ENCODE peak calls at places on chromosomes 12 and 14, in seven cellular contexts. W is HCT116, B is IMR-90, D is endothelial cell of umbilical vein, V is neuronal stem cell, R is MM.1S, S is HepG2. P is an unnamed sample.

GRCh38 chr14:75299064-75299463 is 20.4 kb downstream of the FOS start:
- DNase-seq in W (no peak), B (no peak), D (no peak), V (no peak), R (no peak), S (no peak), P (no peak)

GRCh38 chr12:131381716-131382430 is 329.0 kb upstream of the SFSWAP start:
- DNase-seq in W (no peak), B (no peak), D (no peak), V (no peak), R (no peak), S (no peak), P (no peak)

GRCh38 chr14:20400965-20401593 is 12.2 kb downstream of the TEP1 start:
- DNase-seq in W (peak; percentile 74), B (peak; percentile 24), D (peak; percentile 56), V (no peak), R (peak; percentile 19), S (peak; percentile 54), P (peak; percentile 98)

GRCh38 chr14:35374273-35374681 is 30.3 kb downstream of the NFKBIA start:
- DNase-seq in W (peak; percentile 35), B (peak; percentile 98), D (peak; percentile 36), V (no peak), R (no peak), S (peak; percentile 89), P (peak; percentile 84)

GRCh38 chr12:92471551-92471950 is 231.2 kb upstream of the PLEKHG7 start:
- DNase-seq in W (no peak), B (no peak), D (no peak), V (no peak), R (peak; percentile 72), S (no peak), P (no peak)

GRCh38 chr12:78118486-78118885 is 287.8 kb downstream of the NAV3 start:
- DNase-seq in W (no peak), B (peak; percentile 27), D (no peak), V (no peak), R (no peak), S (no peak), P (no peak)

GRCh38 chr14:28542040-28542439 is 224.5 kb upstream of the FOXG1 start:
- DNase-seq in W (no peak), B (no peak), D (no peak), V (no peak), R (no peak), S (no peak), P (peak; percentile 14)

GRCh38 chr14:36866867-36867266 is 205.2 kb downstream of the PAX9 start:
- DNase-seq in W (no peak), B (no peak), D (no peak), V (no peak), R (peak; percentile 6), S (no peak), P (no peak)

GRCh38 chr12:42780671-42781070 is 191.1 kb upstream of the PRICKLE1 start:
- DNase-seq in W (no peak), B (no peak), D (no peak), V (no peak), R (no peak), S (no peak), P (no peak)

GRCh38 chr14:99720941-99721791 is 37.1 kb downstream of the CYP46A1 start:
- DNase-seq in W (no peak), B (no peak), D (no peak), V (no peak), R (no peak), S (no peak), P (no peak)

GRCh38 chr12:30457621-30458289 is 237.9 kb downstream of the IPO8 start:
- DNase-seq in W (peak; percentile 75), B (peak; percentile 64), D (peak; percentile 75), V (no peak), R (no peak), S (peak; percentile 31), P (peak; percentile 88)
- H3K9ac ChIP-seq in W (no peak overlapping the region), B (no peak overlapping the region), D (no peak overlapping the region), V (no peak overlapping the region), R (no peak overlapping the region), S (no peak overlapping the region), P (no peak overlapping the region)

DNA sequence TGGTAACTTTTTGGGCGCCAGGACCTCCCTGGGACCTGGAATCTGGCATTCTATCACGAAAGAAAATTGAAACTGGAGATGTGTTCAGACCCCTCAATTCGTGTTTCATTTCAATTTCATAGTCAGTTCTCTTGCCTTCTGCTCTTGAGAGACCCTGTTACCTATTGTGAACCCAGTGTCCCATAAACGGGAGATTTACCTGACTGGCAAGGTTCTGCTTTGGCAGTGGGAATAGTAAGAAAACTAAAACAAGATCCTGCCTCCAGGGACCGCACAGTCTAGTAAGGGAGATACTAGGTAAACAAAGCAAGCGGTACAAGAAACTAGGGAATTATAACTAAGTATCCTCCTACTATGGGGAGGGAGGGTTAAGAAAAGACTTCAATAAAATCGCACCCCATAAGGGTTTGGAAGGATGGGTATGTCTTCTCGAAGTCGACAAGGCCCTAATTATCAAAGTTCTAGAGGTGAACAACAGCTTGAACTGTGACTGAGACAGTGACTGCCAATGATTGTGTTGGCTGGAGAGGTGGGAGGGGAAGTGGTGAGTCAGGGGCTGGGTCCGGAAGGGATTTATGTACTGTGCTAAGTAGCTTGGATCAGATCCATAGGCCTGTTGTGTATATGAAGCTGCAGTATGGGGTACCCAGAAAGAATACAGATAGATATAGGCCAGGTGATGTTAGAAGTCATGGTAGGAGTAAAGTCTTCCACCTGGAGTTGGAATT is 754 bp downstream of the ACSS3 start:
- DNase-seq in W (no peak), B (peak; percentile 46), D (peak; percentile 90), V (no peak), R (no peak), S (peak; percentile 88), P (no peak)
- H3K9ac ChIP-seq in W (no peak overlapping the region), B (no peak overlapping the region), D (no peak overlapping the region), V (peak overlapping the region; percentile 88), R (no peak overlapping the region), S (peak overlapping the region; percentile 86), P (no peak overlapping the region)

GRCh38 chr14:77026166-77026929 is 2.2 kb downstream of the IRF2BPL start:
- DNase-seq in W (no peak), B (peak; percentile 51), D (peak; percentile 61), V (peak; percentile 30), R (no peak), S (no peak), P (peak; percentile 37)
- H3K9ac ChIP-seq in W (peak overlapping the region; percentile 96), B (peak overlapping the region; percentile 98), D (peak overlapping the region; percentile 94), V (peak overlapping the region; percentile 91), R (peak overlapping the region; percentile 97), S (peak overlapping the region; percentile 95), P (peak overlapping the region; percentile 95)

GRCh38 chr14:68957688-68958248 is 21.3 kb downstream of the ACTN1 start:
- DNase-seq in W (no peak), B (no peak), D (peak; percentile 43), V (no peak), R (no peak), S (no peak), P (no peak)

GRCh38 chr14:68958553-68958952 is 20.5 kb downstream of the ACTN1 start:
- DNase-seq in W (no peak), B (peak; percentile 38), D (peak; percentile 89), V (no peak), R (no peak), S (no peak), P (no peak)

GRCh38 chr14:68956728-68957127 is 22.4 kb downstream of the ACTN1 start:
- DNase-seq in W (no peak), B (no peak), D (no peak), V (no peak), R (no peak), S (no peak), P (no peak)

GRCh38 chr14:68960123-68960522 is 19.0 kb downstream of the ACTN1 start:
- DNase-seq in W (no peak), B (no peak), D (no peak), V (no peak), R (no peak), S (no peak), P (no peak)

DNA sequence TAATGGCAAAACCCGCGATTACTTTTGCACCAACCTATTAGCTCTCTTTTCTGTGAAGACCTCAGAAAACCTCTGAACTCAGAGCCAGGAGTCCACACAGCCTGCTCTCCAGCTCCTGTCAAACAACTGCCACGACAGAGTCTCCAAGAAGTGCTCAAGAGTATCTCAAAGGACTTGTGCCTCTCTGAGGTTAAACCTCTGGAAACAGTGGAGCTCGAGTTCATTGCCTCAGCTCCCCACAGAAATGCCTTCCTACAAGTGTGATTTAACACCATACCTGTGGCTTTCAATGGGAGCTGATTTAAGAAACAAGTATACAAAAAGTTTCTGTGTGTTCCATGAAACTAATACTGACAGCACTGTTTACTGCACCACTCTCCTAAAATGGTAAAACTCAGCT is 20.1 kb downstream of the ACTN1 start:
- DNase-seq in W (no peak), B (no peak), D (peak; percentile 49), V (no peak), R (no peak), S (no peak), P (no peak)
- H3K9ac ChIP-seq in W (no peak overlapping the region), B (no peak overlapping the region), D (peak overlapping the region; percentile 28), V (no peak overlapping the region), R (no peak overlapping the region), S (no peak overlapping the region), P (no peak overlapping the region)

DNA sequence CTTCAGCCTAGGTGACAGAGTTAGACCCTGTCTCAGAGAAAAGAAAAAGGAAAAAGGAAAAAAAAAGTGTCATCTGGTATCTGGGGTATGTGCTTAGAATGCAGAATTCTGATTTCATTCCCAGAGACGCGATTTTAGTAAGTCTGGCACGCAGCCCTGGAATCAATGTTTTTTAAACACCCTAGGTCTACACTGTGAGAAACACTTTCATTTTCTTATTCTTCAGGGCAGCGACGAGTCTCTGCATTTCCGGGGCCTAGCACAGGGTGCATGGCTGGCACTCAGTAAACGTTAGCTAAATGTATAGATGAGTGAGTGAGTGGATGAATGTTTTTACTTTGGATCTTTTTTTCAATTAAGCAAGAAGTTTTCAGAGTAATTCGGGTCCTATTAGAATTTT is 243.7 kb upstream of the PWP1 start:
- DNase-seq in W (no peak), B (peak; percentile 46), D (no peak), V (no peak), R (peak; percentile 42), S (no peak), P (no peak)
- H3K9ac ChIP-seq in W (no peak overlapping the region), B (peak overlapping the region; percentile 59), D (no peak overlapping the region), V (no peak overlapping the region), R (peak overlapping the region; percentile 12), S (no peak overlapping the region), P (no peak overlapping the region)

GRCh38 chr12:124490584-124491305 is 76.7 kb downstream of the NCOR2 start:
- DNase-seq in W (no peak), B (no peak), D (no peak), V (no peak), R (no peak), S (no peak), P (no peak)
- H3K9ac ChIP-seq in W (no peak overlapping the region), B (no peak overlapping the region), D (no peak overlapping the region), V (no peak overlapping the region), R (no peak overlapping the region), S (no peak overlapping the region), P (no peak overlapping the region)

GRCh38 chr14:31457665-31458659 is 656 bp upstream of the DTD2 start:
- DNase-seq in W (no peak), B (no peak), D (no peak), V (peak; percentile 1), R (no peak), S (peak; percentile 93), P (no peak)
- H3K9ac ChIP-seq in W (peak overlapping the region; percentile 86), B (peak overlapping the region; percentile 36), D (peak overlapping the region; percentile 76), V (no peak overlapping the region), R (peak overlapping the region; percentile 83), S (peak overlapping the region; percentile 93), P (peak overlapping the region; percentile 96)